ENCODE peak calls at places on chromosomes 2 and 18, in five cellular contexts. R is sigmoid colon; I is heart right ventricle; L is IMR-90; U is CD8-positive, alpha-beta memory T cell. A is an unnamed sample. For H3K27me3, the result is how much of the 10 kb centered on the place peaks cover.

GRCh38 chr2:153101187-153101586 is 377.4 kb downstream of the RPRM start:
- DNase-seq in L (no peak), U (no peak), I (no peak), R (no peak), A (no peak)

GRCh38 chr18:9751371-9752031 is 43.4 kb downstream of the RAB31 start:
- DNase-seq in R (no peak), I (no peak), U (no peak), L (peak), A (no peak)

GRCh38 chr2:193331701-193332100 is 1137.0 kb upstream of the TMEFF2 start:
- DNase-seq in U (no peak), I (no peak), R (no peak), L (no peak), A (no peak)

GRCh38 chr18:40685241-40685640 is 1269.8 kb upstream of the PIK3C3 start:
- DNase-seq in L (no peak), U (no peak), R (no peak), I (no peak), A (no peak)

GRCh38 chr2:228798931-228799588 is 472.0 kb downstream of the PID1 start:
- DNase-seq in L (no peak), R (no peak), I (no peak), U (no peak), A (no peak)

GRCh38 chr2:15738225-15738546 is 146.5 kb downstream of the DDX1 start:
- DNase-seq in L (no peak), R (no peak), I (no peak), U (no peak), A (no peak)

GRCh38 chr2:199443589-199444130 is 14.1 kb downstream of the SATB2 start:
- DNase-seq in U (no peak), I (no peak), L (peak), R (no peak), A (no peak)

GRCh38 chr2:85579266-85579935 is 2.0 kb downstream of the VAMP8 start:
- DNase-seq in L (no peak), U (no peak), R (no peak), I (no peak), A (no peak)

GRCh38 chr2:148702475-148702874 is 57.9 kb downstream of the EPC2 start:
- DNase-seq in R (no peak), L (no peak), I (no peak), U (no peak), A (no peak)

GRCh38 chr2:100554788-100555407 is 7.9 kb upstream of the PDCL3 start:
- DNase-seq in U (peak), R (no peak), I (no peak), L (no peak), A (peak)

GRCh38 chr2:232533944-232534710 is 5.4 kb upstream of the CHRNG start:
- DNase-seq in U (no peak), I (no peak), L (peak), R (peak), A (peak)

GRCh38 chr2:231666171-231667095 is 41.9 kb upstream of the PTMA start:
- DNase-seq in R (peak), I (peak), L (peak), U (no peak), A (peak)

GRCh38 chr18:79434611-79435010 is 38.9 kb downstream of the NFATC1 start:
- DNase-seq in I (no peak), R (no peak), L (no peak), U (no peak), A (no peak)
- H3K27me3 ChIP-seq in I (under half), R (under half), L (under half), U (under half), A (under half)

DNA sequence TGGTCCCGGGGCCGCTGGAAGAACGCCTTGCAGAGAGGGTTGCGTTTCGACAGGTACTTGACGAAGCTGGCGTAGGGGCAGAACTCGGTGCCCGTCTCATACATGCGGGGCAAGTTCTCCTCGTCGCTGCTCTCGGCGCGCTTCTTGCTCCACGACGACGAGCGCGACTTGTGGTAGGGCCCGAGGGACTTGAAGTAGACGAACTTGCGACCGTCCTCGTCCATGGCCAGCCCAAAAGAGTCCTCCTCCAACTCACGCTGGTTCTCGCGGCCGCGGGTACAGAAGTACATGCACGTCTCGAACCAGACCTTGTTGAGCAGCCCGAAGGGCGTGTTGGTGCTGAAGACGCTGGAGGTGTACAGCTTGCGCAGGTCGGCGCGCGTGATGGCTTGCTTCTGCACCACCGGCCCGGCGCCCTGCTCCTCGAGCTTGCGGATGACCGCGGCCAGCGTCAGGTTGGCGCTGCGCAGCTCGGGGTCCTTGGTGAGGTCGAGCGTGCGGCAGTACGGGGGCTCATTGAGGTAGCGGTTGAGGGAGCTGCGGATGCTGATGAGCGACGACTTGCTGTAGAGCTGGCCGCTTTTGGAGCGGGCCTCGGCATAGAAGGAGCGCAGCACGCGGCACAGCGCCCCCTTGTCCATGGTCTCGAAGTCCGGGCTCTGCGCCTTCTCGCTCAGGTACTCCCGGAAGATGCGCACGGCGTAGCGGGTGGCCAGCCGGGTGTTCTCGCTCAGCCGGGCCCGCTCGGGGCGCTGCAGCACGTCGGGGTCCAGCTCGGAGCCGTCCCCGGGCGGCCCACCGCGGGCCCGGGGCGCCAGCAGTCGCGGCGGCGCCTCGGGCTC is 830 bp downstream of the KCTD1 start:
- DNase-seq in R (peak), U (peak), L (peak), I (peak), A (peak)
- H3K27me3 ChIP-seq in R (under half), U (under half), L (under half), I (under half), A (half or more)

GRCh38 chr2:95345066-95345414 is 47.9 kb downstream of the KCNIP3 start:
- DNase-seq in L (no peak), U (no peak), I (no peak), R (no peak), A (no peak)
- H3K27me3 ChIP-seq in L (under half), U (under half), I (under half), R (under half), A (under half)

GRCh38 chr2:176213406-176213805 is 24.9 kb downstream of the HOXD1 start:
- DNase-seq in R (no peak), I (no peak), L (no peak), U (no peak), A (no peak)

GRCh38 chr2:176206677-176207076 is 18.2 kb downstream of the HOXD1 start:
- DNase-seq in I (no peak), U (no peak), L (no peak), R (no peak), A (no peak)

GRCh38 chr2:176211110-176211509 is 22.6 kb downstream of the HOXD1 start:
- DNase-seq in U (no peak), R (no peak), L (no peak), I (no peak), A (no peak)

DNA sequence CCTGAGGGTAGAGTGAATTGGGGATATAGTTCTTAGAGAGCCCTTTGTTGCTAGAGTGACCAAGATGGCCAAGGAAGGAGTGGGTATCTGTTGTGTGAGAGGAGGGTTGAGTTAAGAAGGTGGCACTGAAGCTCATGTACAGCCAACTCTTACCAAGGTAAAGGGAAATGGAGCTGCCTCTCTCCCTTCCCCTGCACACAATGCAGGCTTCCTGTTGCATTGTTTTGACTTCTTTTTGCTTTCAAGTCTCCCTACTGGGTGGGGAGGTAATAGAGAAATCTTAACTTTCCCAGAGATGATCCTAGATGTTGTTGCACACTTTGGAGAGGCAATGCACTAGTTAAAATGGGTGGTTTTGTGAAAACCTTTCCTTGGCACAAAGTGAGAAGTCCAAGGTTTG is 23.8 kb downstream of the HOXD1 start:
- DNase-seq in L (no peak), U (no peak), R (no peak), I (no peak), A (no peak)
- H3K27me3 ChIP-seq in L (under half), U (under half), R (under half), I (under half), A (under half)

GRCh38 chr2:10080536-10081304 is 509 bp upstream of the CYS1 start:
- DNase-seq in L (no peak), R (peak), I (no peak), U (peak), A (no peak)
- H3K27me3 ChIP-seq in L (half or more), R (under half), I (under half), U (half or more), A (under half)

GRCh38 chr2:177610813-177611212 is 218.2 kb downstream of the AGPS start:
- DNase-seq in R (no peak), U (no peak), I (no peak), L (no peak), A (no peak)
- H3K27me3 ChIP-seq in R (under half), U (under half), I (under half), L (under half), A (under half)

DNA sequence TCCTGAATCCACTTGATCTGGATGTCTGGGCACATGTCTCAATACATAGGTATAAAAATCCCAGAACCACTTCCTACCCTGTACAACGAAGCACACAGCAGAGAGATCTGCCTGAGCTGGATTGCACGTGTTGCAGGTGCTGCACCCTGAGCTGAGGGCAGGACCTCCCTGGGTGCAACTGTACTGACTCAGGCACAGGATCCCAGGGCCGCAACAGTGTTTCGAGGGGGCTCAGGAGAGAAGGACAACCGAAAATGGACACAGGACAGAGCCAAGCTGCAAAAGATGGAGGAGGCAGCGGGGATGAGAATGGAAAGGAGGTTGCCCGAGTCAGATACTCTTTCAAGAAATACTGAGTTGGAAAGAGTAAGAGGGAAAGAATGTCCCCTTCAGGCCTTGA is 354.1 kb downstream of the EIPR1 start:
- DNase-seq in I (no peak), L (no peak), U (no peak), R (no peak), A (no peak)
- H3K27me3 ChIP-seq in I (under half), L (under half), U (under half), R (under half), A (under half)

DNA sequence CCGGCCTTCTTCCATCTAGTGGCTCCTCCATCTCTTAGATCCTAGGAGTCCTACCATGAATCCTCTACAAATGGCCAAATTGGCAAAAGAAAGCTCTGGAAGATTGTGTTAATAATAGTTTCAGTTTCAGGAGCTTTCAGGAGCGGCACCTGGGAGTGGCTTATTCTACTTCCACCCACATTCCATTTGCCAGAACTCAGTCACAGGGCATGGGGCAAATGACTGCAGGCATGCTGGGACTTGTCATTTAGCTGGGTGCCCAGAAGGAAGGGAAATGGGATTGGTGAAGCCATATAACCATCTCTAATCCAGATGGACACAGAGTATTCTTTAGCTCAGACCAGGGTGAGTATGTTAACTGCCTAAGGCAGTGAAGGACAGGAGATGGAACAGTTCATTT is 3.6 kb upstream of the LRATD1 start:
- DNase-seq in I (no peak), U (no peak), L (no peak), R (no peak), A (no peak)
- H3K27me3 ChIP-seq in I (under half), U (under half), L (under half), R (under half), A (under half)

DNA sequence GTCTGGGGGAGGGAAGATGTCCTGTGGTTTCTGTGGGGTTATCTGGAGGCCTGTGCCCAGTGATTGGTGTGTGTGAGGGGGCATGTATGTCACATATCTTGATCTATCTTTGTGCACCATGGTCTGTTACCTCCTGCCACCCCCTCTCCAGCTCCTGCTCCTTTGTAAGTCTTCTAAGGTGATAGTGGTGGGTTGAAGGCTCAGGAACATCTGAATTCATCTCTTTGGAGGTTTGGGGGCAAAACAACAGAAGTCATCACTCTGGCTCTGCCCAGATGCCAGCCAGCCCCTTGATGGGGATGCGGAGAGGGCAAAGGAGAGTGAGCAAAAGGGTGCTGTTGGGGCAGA is 2.7 kb upstream of the WNT6 start:
- DNase-seq in I (no peak), U (no peak), L (no peak), R (peak), A (no peak)
- H3K27me3 ChIP-seq in I (under half), U (under half), L (half or more), R (half or more), A (half or more)